ENCODE peak calls at places on chromosomes 7 and 10, in nine cellular contexts. X is A549, M is transverse colon, J is cardiac muscle cell, T is neural progenitor cell, Z is fibroblast of lung, E is right atrium auricular region, S is left ventricle myocardium inferior, D is right lobe of liver. K is an unnamed sample. For H3K4me1, the result is how much of the 10 kb centered on the place peaks cover.

GRCh38 chr10:11687779-11688447 is 54.3 kb upstream of the ECHDC3 start:
- DNase-seq in X (no peak), M (peak), J (no peak), T (no peak), Z (no peak), E (no peak), S (no peak), D (no peak), K (no peak)

GRCh38 chr10:114538544-114538906 is 119.5 kb downstream of the ABLIM1 start:
- DNase-seq in X (no peak), M (peak), J (no peak), T (peak), Z (no peak), E (no peak), S (no peak), D (no peak), K (peak)

GRCh38 chr10:71696635-71697326 is 22.8 kb downstream of the C10orf105 start:
- DNase-seq in X (peak), M (peak), J (peak), T (peak), Z (no peak), E (no peak), S (peak), D (no peak), K (peak)

GRCh38 chr7:127986581-127987461 is 44.4 kb downstream of the LRRC4 start:
- DNase-seq in X (no peak), M (no peak), J (peak), T (no peak), Z (no peak), E (no peak), S (peak), D (no peak), K (no peak)

GRCh38 chr10:1047937-1048336 is 982 bp downstream of the IDI1 start:
- DNase-seq in X (no peak), M (peak), J (no peak), T (peak), Z (no peak), E (no peak), S (no peak), D (no peak), K (peak)

GRCh38 chr10:131427901-131428300 is 116.4 kb upstream of the TCERG1L start:
- DNase-seq in X (no peak), M (no peak), J (no peak), T (no peak), Z (no peak), E (no peak), S (no peak), D (no peak), K (no peak)

GRCh38 chr7:82675396-82675795 is 231.8 kb upstream of the CACNA2D1 start:
- DNase-seq in X (no peak), M (no peak), J (peak), T (no peak), Z (peak), E (no peak), S (no peak), D (no peak), K (no peak)

GRCh38 chr7:57427146-57427545 is 22.8 kb upstream of the ZNF716 start:
- DNase-seq in X (no peak), M (no peak), J (no peak), T (no peak), Z (no peak), E (no peak), S (no peak), D (no peak), K (no peak)

GRCh38 chr10:52172581-52172980 is 141.5 kb upstream of the DKK1 start:
- DNase-seq in X (peak), M (no peak), J (peak), T (peak), Z (no peak), E (no peak), S (no peak), D (no peak), K (no peak)

GRCh38 chr10:79327090-79327457 is 20.2 kb upstream of the PPIF start:
- DNase-seq in X (no peak), M (peak), J (no peak), T (no peak), Z (no peak), E (no peak), S (no peak), D (no peak), K (no peak)

GRCh38 chr7:143485500-143485899 is 7.8 kb downstream of the TAS2R41 start:
- DNase-seq in X (no peak), M (no peak), J (peak), T (no peak), Z (peak), E (no peak), S (no peak), D (no peak), K (no peak)

GRCh38 chr10:116705498-116705897 is 36.9 kb downstream of the HSPA12A start:
- DNase-seq in X (no peak), M (no peak), J (no peak), T (no peak), Z (no peak), E (no peak), S (no peak), D (no peak), K (no peak)

GRCh38 chr7:21850531-21851285 is 95.0 kb downstream of the CDCA7L start:
- DNase-seq in X (no peak), M (no peak), J (no peak), T (no peak), Z (peak), E (no peak), S (no peak), D (no peak), K (no peak)

GRCh38 chr10:16606421-16606820 is 84.7 kb upstream of the C1QL3 start:
- DNase-seq in X (no peak), M (no peak), J (no peak), T (no peak), Z (no peak), E (no peak), S (no peak), D (no peak), K (no peak)

GRCh38 chr7:2573747-2574146 is 15.0 kb downstream of the IQCE start:
- DNase-seq in X (no peak), M (no peak), J (no peak), T (no peak), Z (no peak), E (no peak), S (no peak), D (no peak), K (no peak)

GRCh38 chr10:102470579-102471546 is 19.5 kb upstream of the C10orf95 start:
- DNase-seq in X (no peak), M (no peak), J (no peak), T (no peak), Z (no peak), E (no peak), S (no peak), D (no peak), K (no peak)

GRCh38 chr7:5466551-5466950 is 42.9 kb upstream of the TNRC18 start:
- DNase-seq in X (no peak), M (no peak), J (no peak), T (no peak), Z (no peak), E (no peak), S (no peak), D (no peak), K (no peak)

GRCh38 chr7:157683251-157684156 is 346.7 kb downstream of the DNAJB6 start:
- DNase-seq in X (no peak), M (no peak), J (no peak), T (peak), Z (peak), E (no peak), S (no peak), D (no peak), K (no peak)

GRCh38 chr7:80181411-80181810 is 46.8 kb downstream of the GNAI1 start:
- DNase-seq in X (no peak), M (no peak), J (no peak), T (no peak), Z (no peak), E (no peak), S (no peak), D (no peak), K (no peak)

GRCh38 chr7:80185571-80185970 is 50.9 kb downstream of the GNAI1 start:
- DNase-seq in X (no peak), M (no peak), J (no peak), T (no peak), Z (no peak), E (no peak), S (no peak), D (no peak), K (no peak)

GRCh38 chr7:80183900-80184685 is 49.5 kb downstream of the GNAI1 start:
- DNase-seq in X (peak), M (no peak), J (no peak), T (no peak), Z (peak), E (no peak), S (no peak), D (no peak), K (no peak)

GRCh38 chr7:80184693-80185092 is 50.1 kb downstream of the GNAI1 start:
- DNase-seq in X (no peak), M (no peak), J (no peak), T (no peak), Z (no peak), E (no peak), S (no peak), D (no peak), K (no peak)

GRCh38 chr7:80182630-80183276 is 48.1 kb downstream of the GNAI1 start:
- DNase-seq in X (no peak), M (no peak), J (no peak), T (no peak), Z (no peak), E (no peak), S (no peak), D (no peak), K (no peak)
- H3K4me1 ChIP-seq in X (under half), M (under half), J (under half), T (under half), Z (under half), E (under half), S (under half), D (under half), K (under half)

DNA sequence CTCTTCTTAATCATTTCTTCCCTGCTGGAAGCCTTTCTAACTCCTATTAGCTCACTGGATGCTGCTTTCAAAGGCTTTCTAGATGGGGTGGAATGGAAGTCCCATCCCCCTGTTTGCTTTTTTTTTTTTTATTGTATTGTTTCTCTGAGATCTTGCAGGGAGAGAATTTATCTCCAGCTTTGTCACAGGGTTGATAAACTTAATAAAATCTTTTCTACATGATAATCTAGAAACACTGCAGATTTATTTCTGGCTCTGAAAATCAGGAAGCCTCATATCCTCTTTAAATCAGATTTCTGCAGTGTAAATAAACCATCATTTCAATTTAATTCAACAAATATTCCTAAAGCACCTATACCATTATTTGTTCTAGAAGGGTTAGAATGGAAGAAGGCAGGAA is 37.2 kb upstream of the CHCHD3 start:
- DNase-seq in X (no peak), M (no peak), J (no peak), T (peak), Z (no peak), E (no peak), S (no peak), D (no peak), K (no peak)
- H3K4me3 ChIP-seq in X (no peak), M (no peak), J (no peak), T (no peak), Z (no peak), E (no peak), S (no peak), D (no peak), K (no peak)

GRCh38 chr10:93815304-93816091 is 57.8 kb downstream of the LGI1 start:
- DNase-seq in X (no peak), M (no peak), J (no peak), T (peak), Z (no peak), E (no peak), S (no peak), D (no peak), K (no peak)
- TF ChIP-seq CTCF in X (no peak), M (no peak), J (no peak), T (peak), Z (no peak), E (no peak), S (no peak), D (no peak), K (no peak)

GRCh38 chr7:150787321-150788281 is 12.6 kb downstream of the TMEM176B start:
- DNase-seq in X (no peak), M (no peak), J (peak), T (no peak), Z (no peak), E (peak), S (no peak), D (no peak), K (peak)
- H3K4me1 ChIP-seq in X (under half), M (under half), J (under half), T (under half), Z (under half), E (under half), S (half or more), D (half or more), K (under half)

GRCh38 chr7:90654718-90655427 is 58.8 kb downstream of the CDK14 start:
- DNase-seq in X (no peak), M (no peak), J (no peak), T (no peak), Z (no peak), E (no peak), S (no peak), D (no peak), K (no peak)
- H3K4me3 ChIP-seq in X (no peak), M (no peak), J (no peak), T (no peak), Z (no peak), E (no peak), S (no peak), D (no peak), K (no peak)

GRCh38 chr10:35425596-35425995 is 89.3 kb downstream of the CCNY start:
- DNase-seq in X (no peak), M (no peak), J (peak), T (no peak), Z (no peak), E (no peak), S (no peak), D (no peak), K (no peak)
- TF ChIP-seq CTCF in X (no peak), M (no peak), J (peak), T (no peak), Z (no peak), E (no peak), S (no peak), D (no peak), K (no peak)

K was measured in mucosa of descending colon.